ENCODE peak calls at places on chromosomes 5 and 9, in five cellular contexts. One of them, this sample, is unnamed.

GRCh38 chr5:92444888-92445287 is 1061.8 kb upstream of the ARRDC3 start:
- DNase-seq in mucosa of gallbladder: no peak
- DNase-seq in RWPE1: no peak
- DNase-seq in renal cortical epithelial cell: no peak
- DNase-seq in fibroblast of pulmonary artery: no peak
- DNase-seq in this sample: no peak

GRCh38 chr5:173671121-173671949 is 54.9 kb upstream of the BOD1 start:
- DNase-seq in renal cortical epithelial cell: no peak
- DNase-seq in fibroblast of pulmonary artery: peak
- DNase-seq in RWPE1: no peak
- DNase-seq in mucosa of gallbladder: peak
- DNase-seq in this sample: no peak

GRCh38 chr5:83245037-83245436 is 167.7 kb downstream of the XRCC4 start:
- DNase-seq in fibroblast of pulmonary artery: no peak
- DNase-seq in renal cortical epithelial cell: no peak
- DNase-seq in mucosa of gallbladder: no peak
- DNase-seq in RWPE1: no peak
- DNase-seq in this sample: no peak

GRCh38 chr9:86705474-86705873 is 241.8 kb downstream of the GAS1 start:
- DNase-seq in fibroblast of pulmonary artery: no peak
- DNase-seq in RWPE1: peak
- DNase-seq in renal cortical epithelial cell: no peak
- DNase-seq in mucosa of gallbladder: no peak
- DNase-seq in this sample: peak

GRCh38 chr9:124110307-124110915 is 98.8 kb downstream of the LHX2 start:
- DNase-seq in RWPE1: peak
- DNase-seq in mucosa of gallbladder: peak
- DNase-seq in renal cortical epithelial cell: peak
- DNase-seq in fibroblast of pulmonary artery: peak
- DNase-seq in this sample: peak

GRCh38 chr5:137055271-137055872 is 443.8 kb downstream of the SPOCK1 start:
- DNase-seq in mucosa of gallbladder: no peak
- DNase-seq in RWPE1: no peak
- DNase-seq in renal cortical epithelial cell: peak
- DNase-seq in fibroblast of pulmonary artery: peak
- DNase-seq in this sample: no peak

GRCh38 chr5:6365977-6366590 is 12.3 kb downstream of the MED10 start:
- DNase-seq in RWPE1: no peak
- DNase-seq in fibroblast of pulmonary artery: no peak
- DNase-seq in renal cortical epithelial cell: no peak
- DNase-seq in mucosa of gallbladder: no peak
- DNase-seq in this sample: no peak

GRCh38 chr9:125655691-125656410 is 51.2 kb downstream of the MAPKAP1 start:
- DNase-seq in fibroblast of pulmonary artery: no peak
- DNase-seq in renal cortical epithelial cell: peak
- DNase-seq in RWPE1: no peak
- DNase-seq in mucosa of gallbladder: no peak
- DNase-seq in this sample: peak

GRCh38 chr9:131610231-131610761 is 65.0 kb downstream of the PRRT1B start:
- DNase-seq in renal cortical epithelial cell: no peak
- DNase-seq in RWPE1: no peak
- DNase-seq in fibroblast of pulmonary artery: peak
- DNase-seq in mucosa of gallbladder: no peak
- DNase-seq in this sample: no peak

GRCh38 chr5:180071418-180072255 is at the start of gene RNF130:
- DNase-seq in RWPE1: peak
- DNase-seq in fibroblast of pulmonary artery: peak
- DNase-seq in mucosa of gallbladder: peak
- DNase-seq in renal cortical epithelial cell: peak
- DNase-seq in this sample: peak

GRCh38 chr9:93319301-93319991 is 132.0 kb upstream of the FAM120A start:
- DNase-seq in renal cortical epithelial cell: no peak
- DNase-seq in fibroblast of pulmonary artery: no peak
- DNase-seq in RWPE1: no peak
- DNase-seq in mucosa of gallbladder: no peak
- DNase-seq in this sample: no peak

GRCh38 chr9:123541441-123541840 is 185.4 kb downstream of the CRB2 start:
- DNase-seq in fibroblast of pulmonary artery: no peak
- DNase-seq in RWPE1: no peak
- DNase-seq in renal cortical epithelial cell: peak
- DNase-seq in mucosa of gallbladder: no peak
- DNase-seq in this sample: no peak

GRCh38 chr9:127104465-127105311 is 17.7 kb downstream of the ANGPTL2 start:
- DNase-seq in fibroblast of pulmonary artery: peak
- DNase-seq in RWPE1: no peak
- DNase-seq in mucosa of gallbladder: no peak
- DNase-seq in renal cortical epithelial cell: no peak
- DNase-seq in this sample: no peak

GRCh38 chr5:2277886-2278285 is 395.2 kb upstream of the IRX4 start:
- DNase-seq in renal cortical epithelial cell: no peak
- DNase-seq in mucosa of gallbladder: no peak
- DNase-seq in RWPE1: no peak
- DNase-seq in fibroblast of pulmonary artery: no peak
- DNase-seq in this sample: no peak

GRCh38 chr5:126920291-126920690 is 110.1 kb downstream of the MARCHF3 start:
- DNase-seq in fibroblast of pulmonary artery: peak
- DNase-seq in renal cortical epithelial cell: no peak
- DNase-seq in RWPE1: no peak
- DNase-seq in mucosa of gallbladder: no peak
- DNase-seq in this sample: no peak

This sample was measured in ELR.